ENCODE peak calls at places on chromosomes 12 and 14, in six cellular contexts. U is upper lobe of right lung; I is DND-41; Z is right cardiac atrium; Y is naive thymus-derived CD4-positive, alpha-beta T cell; L is A549. D is an unnamed sample.

GRCh38 chr12:76032043-76032981 is 736 bp upstream of the PHLDA1 start:
- DNase-seq in Z (no peak), I (no peak), Y (peak), L (peak), U (no peak), D (peak)

GRCh38 chr12:56521590-56522371 is at the start of gene RBMS2:
- DNase-seq in U (peak), Y (peak), L (peak), I (peak), Z (peak), D (peak)

GRCh38 chr12:75977952-75978671 is 53.5 kb downstream of the PHLDA1 start:
- DNase-seq in Y (peak), Z (peak), U (no peak), I (peak), L (peak), D (peak)

GRCh38 chr12:20508362-20508761 is 140.0 kb downstream of the PDE3A start:
- DNase-seq in Y (no peak), Z (no peak), U (no peak), I (no peak), L (no peak), D (no peak)

GRCh38 chr12:21416611-21417121 is 20.8 kb upstream of the PYROXD1 start:
- DNase-seq in L (no peak), Z (no peak), I (no peak), Y (no peak), U (no peak), D (no peak)

GRCh38 chr14:33792387-33793368 is 158.2 kb downstream of the EGLN3 start:
- DNase-seq in U (peak), I (peak), Y (peak), Z (peak), L (peak), D (peak)

GRCh38 chr12:69074559-69075349 is 141.8 kb upstream of the CPM start:
- DNase-seq in L (no peak), Y (no peak), U (no peak), Z (no peak), I (no peak), D (no peak)

GRCh38 chr12:57769594-57769993 is 2.3 kb downstream of the METTL1 start:
- DNase-seq in I (no peak), L (no peak), U (no peak), Y (no peak), Z (no peak), D (no peak)

GRCh38 chr14:71049435-71050147 is 142.3 kb downstream of the PCNX1 start:
- DNase-seq in Z (no peak), Y (no peak), U (no peak), L (no peak), I (no peak), D (no peak)

GRCh38 chr14:49546766-49547165 is 39.4 kb downstream of the RPS29 start:
- DNase-seq in Z (no peak), L (no peak), Y (no peak), U (no peak), I (no peak), D (no peak)

GRCh38 chr12:86914716-86915115 is 658.5 kb upstream of the MGAT4C start:
- DNase-seq in Y (no peak), U (no peak), L (peak), Z (no peak), I (no peak), D (peak)

GRCh38 chr12:51521554-51522276 is 69.3 kb upstream of the SCN8A start:
- DNase-seq in I (no peak), Y (no peak), L (no peak), Z (no peak), U (no peak), D (no peak)

GRCh38 chr12:3732901-3733300 is 20.0 kb downstream of the CRACR2A start:
- DNase-seq in I (no peak), U (peak), L (no peak), Y (no peak), Z (no peak), D (no peak)

GRCh38 chr14:103198429-103199140 is 75.3 kb downstream of the TNFAIP2 start:
- DNase-seq in U (no peak), Z (no peak), Y (no peak), I (no peak), L (peak), D (no peak)

GRCh38 chr12:40663781-40664180 is 28.5 kb upstream of the CNTN1 start:
- DNase-seq in U (no peak), Y (no peak), I (no peak), Z (no peak), L (no peak), D (no peak)

GRCh38 chr14:101839661-101840060 is 78.2 kb downstream of the PPP2R5C start:
- DNase-seq in L (no peak), U (no peak), Y (no peak), Z (no peak), I (no peak), D (no peak)

GRCh38 chr14:99065551-99065950 is 206.4 kb downstream of the BCL11B start:
- DNase-seq in I (no peak), U (no peak), L (peak), Z (no peak), Y (no peak), D (no peak)

GRCh38 chr12:23891115-23891514 is 58.4 kb downstream of the SOX5 start:
- DNase-seq in Z (no peak), Y (no peak), L (no peak), U (no peak), I (no peak), D (no peak)

GRCh38 chr12:26857465-26858176 is 24.6 kb upstream of the ITPR2 start:
- DNase-seq in L (no peak), U (no peak), Y (no peak), I (no peak), Z (no peak), D (no peak)

GRCh38 chr14:103127356-103127755 is 4.1 kb downstream of the TNFAIP2 start:
- DNase-seq in L (no peak), U (peak), I (no peak), Z (peak), Y (no peak), D (no peak)

GRCh38 chr12:52025301-52026172 is 18.8 kb downstream of the TAMALIN start:
- DNase-seq in I (peak), Y (peak), L (peak), Z (peak), U (peak), D (peak)

GRCh38 chr12:14981049-14981448 is 8.2 kb downstream of the PDE6H start:
- DNase-seq in L (no peak), Z (peak), I (no peak), U (peak), Y (no peak), D (no peak)

GRCh38 chr12:63845726-63846125 is 1.2 kb downstream of the SRGAP1 start:
- DNase-seq in Z (no peak), U (no peak), L (no peak), I (no peak), Y (no peak), D (no peak)

GRCh38 chr12:79515526-79515935 is 175.2 kb downstream of the PAWR start:
- DNase-seq in Y (no peak), Z (no peak), I (no peak), U (no peak), L (no peak), D (no peak)

GRCh38 chr12:108799528-108800243 is 57.7 kb downstream of the SSH1 start:
- DNase-seq in U (no peak), Y (no peak), L (no peak), I (no peak), Z (no peak), D (no peak)

GRCh38 chr12:108798551-108799221 is 58.7 kb downstream of the SSH1 start:
- DNase-seq in U (no peak), Y (no peak), Z (peak), I (no peak), L (no peak), D (no peak)

GRCh38 chr12:108801736-108802665 is 55.4 kb downstream of the SSH1 start:
- DNase-seq in I (no peak), L (no peak), U (no peak), Z (peak), Y (no peak), D (no peak)

GRCh38 chr12:108802666-108803036 is 54.7 kb downstream of the SSH1 start:
- DNase-seq in L (no peak), Z (no peak), Y (no peak), I (no peak), U (no peak), D (no peak)

GRCh38 chr12:108800591-108800990 is 56.8 kb downstream of the SSH1 start:
- DNase-seq in Z (no peak), L (no peak), Y (no peak), I (no peak), U (no peak), D (no peak)
- H3K27ac ChIP-seq in Z (peak), L (no peak), Y (no peak), I (no peak), U (no peak), D (no peak)

DNA sequence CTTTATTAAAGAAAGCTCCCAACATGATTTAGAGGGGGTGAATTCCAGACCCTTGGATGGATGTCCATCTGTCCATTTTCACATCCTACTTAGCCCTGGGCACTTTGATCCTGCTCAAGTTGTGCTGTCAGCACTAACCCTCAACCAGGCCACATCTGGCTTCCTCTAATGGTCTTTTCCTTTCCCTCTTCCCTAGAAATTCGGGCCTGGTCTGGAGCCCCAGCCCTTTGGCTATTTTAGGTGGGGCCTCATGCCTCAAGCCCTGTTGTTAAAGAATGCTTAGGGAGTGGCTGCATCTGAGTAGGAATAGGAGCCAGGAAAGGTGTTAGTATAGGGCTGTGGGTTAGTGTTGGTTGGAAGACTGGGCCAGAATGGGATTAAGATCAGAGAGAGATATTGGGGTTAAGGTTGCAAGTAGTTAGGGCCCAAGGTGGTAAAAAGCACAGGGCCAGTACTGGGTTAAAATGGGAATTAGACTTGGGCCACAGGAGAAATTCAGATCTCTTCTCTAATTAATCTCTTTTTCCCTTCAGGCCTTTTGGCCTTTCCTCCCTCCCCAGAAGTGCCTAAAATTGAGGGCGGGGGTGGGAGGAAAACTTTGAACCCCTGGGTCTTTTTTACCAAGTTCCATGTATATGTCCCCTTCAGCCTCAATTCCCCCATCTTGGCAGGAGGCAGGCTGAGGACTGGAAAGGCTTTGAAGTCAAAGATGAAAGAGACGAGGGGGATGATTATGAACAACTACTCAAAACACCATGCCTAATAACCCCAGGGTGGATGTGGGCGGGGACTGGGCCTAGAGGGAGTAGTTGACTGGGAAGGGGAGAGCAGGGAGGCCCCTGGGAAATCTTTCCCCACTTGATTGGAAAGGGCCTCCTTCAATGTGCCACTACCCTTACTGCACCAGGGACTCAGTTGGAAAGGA is 3.9 kb upstream of the ZNF385A start:
- DNase-seq in I (peak), L (no peak), Y (no peak), U (no peak), Z (no peak), D (no peak)
- H3K27ac ChIP-seq in I (no peak), L (no peak), Y (no peak), U (no peak), Z (no peak), D (no peak)

GRCh38 chr12:124457287-124458219 is 109.9 kb downstream of the NCOR2 start:
- DNase-seq in I (no peak), Y (peak), U (peak), L (no peak), Z (peak), D (peak)

GRCh38 chr12:124459852-124460645 is 107.4 kb downstream of the NCOR2 start:
- DNase-seq in U (no peak), L (no peak), I (no peak), Z (no peak), Y (no peak), D (no peak)

GRCh38 chr12:124458220-124458991 is 109.0 kb downstream of the NCOR2 start:
- DNase-seq in I (no peak), Z (no peak), L (no peak), Y (no peak), U (no peak), D (no peak)

GRCh38 chr12:124460771-124461170 is 106.6 kb downstream of the NCOR2 start:
- DNase-seq in I (no peak), Y (no peak), U (no peak), L (no peak), Z (no peak), D (no peak)

GRCh38 chr12:124458992-124459851 is 108.2 kb downstream of the NCOR2 start:
- DNase-seq in Z (no peak), I (no peak), L (no peak), U (no peak), Y (no peak), D (no peak)
- H3K27ac ChIP-seq in Z (no peak), I (no peak), L (no peak), U (no peak), Y (no peak), D (no peak)

GRCh38 chr12:11075642-11076041 is 13.5 kb upstream of the TAS2R46 start:
- DNase-seq in Y (no peak), I (no peak), Z (no peak), L (no peak), U (no peak), D (no peak)

GRCh38 chr12:11067514-11067913 is 5.4 kb upstream of the TAS2R46 start:
- DNase-seq in L (no peak), Z (peak), U (no peak), Y (no peak), I (no peak), D (no peak)

GRCh38 chr12:11069854-11070253 is 7.8 kb upstream of the TAS2R46 start:
- DNase-seq in I (no peak), Z (no peak), Y (no peak), L (no peak), U (no peak), D (no peak)

GRCh38 chr12:11071414-11071813 is 9.3 kb upstream of the TAS2R46 start:
- DNase-seq in Y (no peak), U (no peak), Z (no peak), I (no peak), L (no peak), D (no peak)

DNA sequence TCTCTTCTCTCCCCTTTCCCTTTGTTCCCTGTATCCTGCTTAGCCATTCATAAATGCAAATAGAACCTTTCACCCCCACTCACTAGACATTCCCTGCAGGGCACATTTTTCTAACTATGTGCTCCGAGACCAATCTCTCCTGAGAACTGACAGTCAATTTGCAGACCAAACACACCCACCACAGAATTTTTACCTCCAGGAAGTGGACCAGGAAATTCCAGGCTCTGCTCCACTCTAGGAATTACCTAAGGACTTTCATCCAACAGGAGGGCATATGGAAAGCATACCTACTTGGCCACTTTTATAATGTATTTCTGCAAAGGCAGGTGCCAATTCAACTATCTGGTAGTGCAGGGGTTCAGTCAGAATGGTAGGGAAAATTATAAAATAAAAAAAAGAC is 8.9 kb upstream of the TAS2R46 start:
- DNase-seq in Z (no peak), Y (no peak), L (no peak), I (no peak), U (no peak), D (no peak)
- H3K27ac ChIP-seq in Z (no peak), Y (no peak), L (no peak), I (no peak), U (no peak), D (no peak)

DNA sequence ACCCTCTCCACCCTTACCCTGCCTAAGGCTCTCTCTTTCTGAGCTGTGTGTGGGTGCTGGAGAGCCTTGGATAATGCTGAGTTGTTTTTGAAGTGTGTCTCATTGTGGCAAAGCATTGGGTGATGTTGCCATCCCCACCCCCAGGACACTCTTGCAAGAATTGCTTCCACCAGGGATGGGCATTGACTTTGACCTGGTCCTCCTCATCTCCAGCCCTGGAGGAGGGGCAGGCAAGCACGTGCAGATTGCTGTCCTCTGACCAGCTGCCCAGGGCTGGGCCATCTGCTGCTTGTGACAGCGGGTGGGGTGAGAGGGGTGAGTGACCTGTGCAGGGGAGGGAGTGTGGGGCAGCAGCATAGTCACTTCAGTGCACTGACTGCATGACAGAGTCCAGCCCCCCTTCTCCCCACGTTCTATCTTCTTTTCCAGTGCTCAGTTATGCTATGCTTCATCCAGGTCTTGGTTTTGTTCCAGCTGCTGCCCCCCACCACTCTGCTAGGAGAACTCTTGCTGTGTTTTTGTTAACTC is 26.2 kb downstream of the SUSD6 start:
- DNase-seq in L (no peak), U (no peak), Y (no peak), I (no peak), Z (peak), D (no peak)
- H3K27ac ChIP-seq in L (no peak), U (peak), Y (peak), I (no peak), Z (no peak), D (peak)

GRCh38 chr14:52080171-52080800 is 11.4 kb upstream of the NID2 start:
- DNase-seq in I (no peak), Z (peak), Y (no peak), L (no peak), U (no peak), D (no peak)
- H3K27ac ChIP-seq in I (no peak), Z (no peak), Y (no peak), L (peak), U (no peak), D (no peak)

GRCh38 chr12:48613321-48613720 is 43.5 kb upstream of the LALBA start:
- DNase-seq in L (no peak), U (no peak), I (no peak), Z (no peak), Y (no peak), D (no peak)

GRCh38 chr12:48615681-48616080 is 45.8 kb upstream of the LALBA start:
- DNase-seq in L (no peak), Y (no peak), U (no peak), Z (no peak), I (peak), D (no peak)

DNA sequence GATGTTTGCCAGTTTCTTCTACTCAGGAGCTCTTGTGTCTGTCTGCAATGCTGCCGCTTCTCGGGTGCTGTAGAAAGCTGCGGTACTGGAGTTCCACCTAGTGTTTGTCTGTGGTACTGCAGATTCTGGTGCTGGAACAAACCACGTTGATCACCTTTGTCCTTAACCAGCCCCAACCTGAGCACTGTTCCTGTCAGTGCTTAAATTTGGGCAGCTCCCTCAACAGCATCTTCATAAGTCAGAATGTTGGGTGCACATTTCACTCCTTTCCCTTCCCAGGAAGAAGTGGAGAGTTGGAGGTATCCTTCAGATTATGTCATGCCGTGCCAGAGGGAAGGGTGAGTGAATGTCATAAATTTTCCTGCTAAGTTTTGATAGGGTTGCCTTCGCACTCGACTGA is 48.7 kb upstream of the LALBA start:
- DNase-seq in Y (peak), I (peak), U (no peak), Z (peak), L (peak), D (peak)
- H3K27ac ChIP-seq in Y (no peak), I (no peak), U (no peak), Z (no peak), L (no peak), D (no peak)

GRCh38 chr12:93379432-93380308 is 1.9 kb downstream of the NUDT4 start:
- DNase-seq in I (no peak), L (no peak), Y (no peak), Z (no peak), U (no peak), D (no peak)
- H3K27ac ChIP-seq in I (peak), L (peak), Y (peak), Z (peak), U (peak), D (peak)